ENCODE peak calls at places on chromosomes 13 and 19, in six cellular contexts. G is transverse colon, W is right atrium auricular region, N is SK-N-SH, V is stomach, R is astrocyte. T is an unnamed sample. For H3K36me3, the result is how much of the 10 kb centered on the place peaks cover.

GRCh38 chr13:20285530-20285929 is 53.4 kb upstream of the GJB6 start:
- DNase-seq in V (no peak), W (no peak), G (no peak), N (no peak), R (no peak), T (no peak)

GRCh38 chr13:97429681-97430081 is 4.3 kb upstream of the RAP2A start:
- DNase-seq in G (no peak), N (no peak), R (peak), W (no peak), V (no peak), T (no peak)

GRCh38 chr19:3985643-3986259 is 488 bp upstream of the EEF2 start:
- DNase-seq in W (no peak), R (no peak), N (no peak), V (no peak), G (no peak), T (no peak)

GRCh38 chr13:33312150-33312908 is 26.8 kb upstream of the STARD13 start:
- DNase-seq in G (no peak), R (no peak), W (no peak), N (no peak), V (no peak), T (no peak)

GRCh38 chr19:16088351-16088984 is 12.2 kb downstream of the TPM4 start:
- DNase-seq in V (peak), G (no peak), R (peak), N (no peak), W (no peak), T (no peak)

GRCh38 chr13:100473493-100474044 is 115.0 kb downstream of the GGACT start:
- DNase-seq in G (no peak), W (no peak), N (peak), R (no peak), V (no peak), T (peak)

GRCh38 chr19:1449467-1450442 is at the start of gene APC2:
- DNase-seq in V (no peak), R (no peak), G (no peak), W (no peak), N (peak), T (peak)

GRCh38 chr13:28574617-28575142 is 79.8 kb upstream of the FLT1 start:
- DNase-seq in N (no peak), W (peak), V (no peak), G (peak), R (peak), T (no peak)

GRCh38 chr13:73274147-73274546 is 215.3 kb downstream of the KLF5 start:
- DNase-seq in R (peak), N (no peak), W (no peak), V (no peak), G (no peak), T (no peak)

GRCh38 chr19:19711934-19712828 is 20.7 kb downstream of the ZNF14 start:
- DNase-seq in G (no peak), R (no peak), W (no peak), V (no peak), N (no peak), T (no peak)

GRCh38 chr13:51848674-51849073 is 3.7 kb upstream of the TMEM272 start:
- DNase-seq in V (no peak), R (peak), N (no peak), G (no peak), W (no peak), T (no peak)

GRCh38 chr13:66210677-66211076 is 1019.5 kb downstream of the PCDH9 start:
- DNase-seq in N (no peak), R (peak), V (no peak), G (no peak), W (no peak), T (no peak)

GRCh38 chr19:3765121-3765520 is 2.6 kb downstream of the MRPL54 start:
- DNase-seq in N (no peak), G (no peak), V (no peak), W (no peak), R (no peak), T (no peak)

GRCh38 chr19:5313307-5313706 is 27.3 kb downstream of the PTPRS start:
- DNase-seq in R (no peak), G (no peak), V (peak), W (no peak), N (peak), T (no peak)

GRCh38 chr13:112779856-112780604 is 90.2 kb downstream of the ATP11A start:
- DNase-seq in N (peak), V (peak), R (peak), W (peak), G (no peak), T (no peak)

GRCh38 chr19:14113762-14114414 is 3.7 kb downstream of the PRKACA start:
- DNase-seq in W (no peak), N (no peak), V (no peak), G (peak), R (no peak), T (no peak)

GRCh38 chr13:34070006-34070405 is 252.1 kb downstream of the RFC3 start:
- DNase-seq in R (peak), G (no peak), V (no peak), W (no peak), N (no peak), T (no peak)

DNA sequence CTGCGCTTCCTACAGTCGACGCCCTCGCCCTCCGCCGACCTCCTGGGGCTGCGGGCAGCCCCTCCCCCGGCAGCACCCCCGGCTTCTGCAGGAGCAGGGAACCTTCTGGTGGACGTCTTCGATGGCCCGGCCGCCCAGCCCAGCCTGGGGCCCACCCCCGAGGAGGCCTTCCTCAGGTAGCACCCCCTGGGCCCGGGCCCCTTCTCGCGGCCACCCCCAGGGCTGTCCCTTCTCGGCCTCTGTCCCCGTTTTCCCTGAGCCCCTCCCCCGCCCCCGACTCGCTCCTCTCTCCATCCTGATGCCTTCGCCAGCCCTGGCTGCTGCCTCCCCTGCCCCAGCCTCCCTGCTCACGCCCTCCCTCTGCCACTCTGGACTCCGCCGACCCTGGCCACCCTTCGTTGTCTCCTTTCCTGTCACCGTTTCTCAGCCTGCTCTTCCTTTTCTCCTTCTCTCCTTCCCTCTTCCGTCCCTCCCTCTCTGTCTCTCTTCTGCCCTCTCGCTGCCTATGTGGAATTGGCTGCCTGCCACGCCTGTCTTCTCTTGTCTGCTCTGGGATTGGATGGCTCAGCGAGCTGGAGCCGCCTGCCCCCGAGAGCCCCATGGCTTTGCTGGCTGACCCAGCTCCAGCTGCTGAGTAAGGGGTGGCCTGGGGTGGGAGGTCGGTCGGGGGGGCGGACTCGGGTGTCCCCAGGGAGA is 11.0 kb downstream of the FUZ start:
- DNase-seq in G (peak), W (peak), N (peak), V (peak), R (peak), T (peak)
- TF ChIP-seq CTCF in G (peak), W (peak), N (peak), V (no peak), R (no peak), T (peak)

GRCh38 chr19:7459773-7460172 is 29.1 kb downstream of the PEX11G start:
- DNase-seq in N (no peak), W (no peak), G (no peak), R (no peak), V (no peak), T (no peak)

GRCh38 chr19:7458675-7459074 is 30.2 kb downstream of the PEX11G start:
- DNase-seq in V (no peak), R (no peak), N (no peak), W (no peak), G (no peak), T (no peak)

GRCh38 chr19:7461841-7462629 is 26.8 kb downstream of the PEX11G start:
- DNase-seq in N (peak), V (no peak), W (no peak), G (no peak), R (no peak), T (peak)

GRCh38 chr19:7463575-7463974 is 25.3 kb downstream of the PEX11G start:
- DNase-seq in W (no peak), G (no peak), N (no peak), V (no peak), R (no peak), T (no peak)

DNA sequence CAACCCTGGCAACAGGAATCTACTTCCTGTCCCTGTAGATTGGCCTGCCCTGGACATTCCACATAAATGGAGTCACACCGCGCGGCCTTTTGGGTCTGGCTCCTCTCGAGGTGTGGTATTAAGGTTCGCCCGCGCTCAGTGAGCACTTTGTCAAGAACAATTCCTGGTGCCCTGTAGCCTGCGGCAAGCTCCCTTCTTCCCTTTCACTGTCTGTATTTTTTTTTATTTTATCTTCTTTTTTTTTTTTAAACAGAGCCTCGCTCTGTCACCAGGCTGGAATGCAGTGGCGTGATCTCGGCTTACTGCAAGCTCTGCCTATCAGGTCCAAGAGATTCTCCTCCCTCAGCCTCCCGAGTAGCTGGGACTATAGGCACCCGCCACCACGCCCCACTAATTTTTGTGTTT is 28.3 kb downstream of the PEX11G start:
- DNase-seq in V (no peak), W (no peak), N (no peak), G (no peak), R (peak), T (no peak)
- H3K36me3 ChIP-seq in V (half or more), W (half or more), N (under half), G (under half), R (under half), T (under half)

GRCh38 chr13:94712287-94712811 is at the start of gene SOX21:
- DNase-seq in N (no peak), G (no peak), W (no peak), R (no peak), V (no peak), T (peak)
- H3K4me3 ChIP-seq in N (peak), G (peak), W (peak), R (peak), V (peak), T (peak)

GRCh38 chr13:110396913-110397379 is 89.9 kb downstream of the COL4A2 start:
- DNase-seq in R (peak), G (peak), W (peak), N (no peak), V (peak), T (no peak)

GRCh38 chr13:110396476-110396875 is 89.4 kb downstream of the COL4A2 start:
- DNase-seq in G (no peak), V (no peak), N (no peak), W (no peak), R (no peak), T (no peak)

GRCh38 chr13:110392510-110393233 is 85.6 kb downstream of the COL4A2 start:
- DNase-seq in W (no peak), G (no peak), V (no peak), N (peak), R (peak), T (no peak)

GRCh38 chr13:110393761-110394160 is 86.7 kb downstream of the COL4A2 start:
- DNase-seq in W (no peak), G (no peak), N (no peak), R (no peak), V (no peak), T (no peak)

GRCh38 chr13:110394371-110394841 is 87.3 kb downstream of the COL4A2 start:
- DNase-seq in W (no peak), R (peak), G (no peak), V (no peak), N (no peak), T (no peak)
- TF ChIP-seq CTCF in W (no peak), R (no peak), G (no peak), V (no peak), N (no peak), T (no peak)

GRCh38 chr19:44891016-44891882 is at the start of gene TOMM40:
- DNase-seq in R (peak), N (peak), W (no peak), G (peak), V (peak), T (peak)

GRCh38 chr19:44893704-44894103 is 2.6 kb downstream of the TOMM40 start:
- DNase-seq in R (no peak), G (no peak), V (no peak), W (no peak), N (no peak), T (no peak)

GRCh38 chr19:44890366-44891015 is 563 bp upstream of the TOMM40 start:
- DNase-seq in N (peak), G (no peak), W (peak), V (no peak), R (peak), T (no peak)

GRCh38 chr19:44894946-44895345 is 3.9 kb downstream of the TOMM40 start:
- DNase-seq in G (no peak), W (no peak), N (no peak), R (no peak), V (no peak), T (no peak)

GRCh38 chr19:44892932-44893331 is 1.9 kb downstream of the TOMM40 start:
- DNase-seq in R (no peak), G (no peak), V (no peak), W (no peak), N (no peak), T (no peak)
- H3K36me3 ChIP-seq in R (under half), G (under half), V (half or more), W (half or more), N (under half), T (under half)

T was measured in neural progenitor cell.